ENCODE peak calls at places on chromosomes 2 and 18, in seven cellular contexts. D, P, Q, F, V, C and H are unnamed samples.

GRCh38 chr2:222146488-222146887 is 152.3 kb downstream of the PAX3 start:
- DNase-seq in D (no peak), P (no peak), Q (no peak), F (no peak), V (no peak), C (no peak), H (no peak)

GRCh38 chr2:99354060-99354459 is 16.9 kb downstream of the EIF5B start:
- DNase-seq in D (no peak), P (peak; percentile 46), Q (no peak), F (peak; percentile 13), V (no peak), C (no peak), H (no peak)

GRCh38 chr2:118089015-118089800 is 937 bp downstream of the INSIG2 start:
- DNase-seq in D (peak; percentile 14), P (peak; percentile 58), Q (no peak), F (peak; percentile 70), V (peak; percentile 27), C (no peak), H (no peak)

GRCh38 chr2:225766431-225766830 is 366.9 kb downstream of the NYAP2 start:
- DNase-seq in D (no peak), P (peak; percentile 6), Q (no peak), F (no peak), V (no peak), C (no peak), H (no peak)

GRCh38 chr2:238450440-238450861 is 23.7 kb downstream of the ASB1 start:
- DNase-seq in D (no peak), P (no peak), Q (no peak), F (no peak), V (no peak), C (no peak), H (no peak)

GRCh38 chr2:65165595-65165994 is 35.7 kb upstream of the RAB1A start:
- DNase-seq in D (no peak), P (no peak), Q (no peak), F (no peak), V (no peak), C (no peak), H (no peak)

GRCh38 chr2:73994544-73994831 is 9.8 kb downstream of the TET3 start:
- DNase-seq in D (no peak), P (no peak), Q (no peak), F (no peak), V (no peak), C (no peak), H (no peak)

GRCh38 chr18:7567487-7568425 is 640 bp downstream of the PTPRM start:
- DNase-seq in D (peak; percentile 59), P (peak; percentile 64), Q (no peak), F (peak; percentile 78), V (peak; percentile 79), C (peak; percentile 61), H (peak; percentile 51)

GRCh38 chr18:48167901-48168300 is 237.4 kb upstream of the SMAD2 start:
- DNase-seq in D (no peak), P (no peak), Q (no peak), F (no peak), V (no peak), C (no peak), H (no peak)

GRCh38 chr2:148391324-148391723 is 253.2 kb upstream of the EPC2 start:
- DNase-seq in D (no peak), P (peak; percentile 86), Q (no peak), F (no peak), V (no peak), C (no peak), H (no peak)

GRCh38 chr2:64632855-64633819 is 20.6 kb downstream of the SERTAD2 start:
- DNase-seq in D (no peak), P (peak; percentile 76), Q (no peak), F (peak; percentile 60), V (no peak), C (no peak), H (no peak)

GRCh38 chr2:54871457-54872103 is 148.1 kb downstream of the EML6 start:
- DNase-seq in D (no peak), P (peak; percentile 45), Q (no peak), F (no peak), V (no peak), C (no peak), H (no peak)

GRCh38 chr2:240568678-240569522 is 616 bp downstream of the RNPEPL1 start:
- DNase-seq in D (no peak), P (peak; percentile 64), Q (no peak), F (peak; percentile 60), V (no peak), C (no peak), H (no peak)

GRCh38 chr2:204051476-204051875 is 114.9 kb downstream of the ICOS start:
- DNase-seq in D (no peak), P (no peak), Q (no peak), F (no peak), V (peak; percentile 72), C (no peak), H (peak; percentile 48)

GRCh38 chr2:241771286-241772062 is 5.1 kb upstream of the GAL3ST2 start:
- DNase-seq in D (peak; percentile 57), P (peak; percentile 17), Q (no peak), F (no peak), V (peak; percentile 42), C (no peak), H (peak; percentile 32)

GRCh38 chr18:317618-318017 is 49.8 kb upstream of the THOC1 start:
- DNase-seq in D (no peak), P (no peak), Q (no peak), F (no peak), V (no peak), C (no peak), H (no peak)

GRCh38 chr18:9526458-9526857 is 51.1 kb downstream of the RALBP1 start:
- DNase-seq in D (no peak), P (no peak), Q (no peak), F (no peak), V (peak; percentile 33), C (peak; percentile 51), H (no peak)

GRCh38 chr18:11154369-11154982 is 5.1 kb upstream of the PIEZO2 start:
- DNase-seq in D (peak; percentile 40), P (peak; percentile 76), Q (no peak), F (peak; percentile 79), V (peak; percentile 72), C (no peak), H (no peak)

GRCh38 chr2:70560040-70560439 is 6.4 kb upstream of the TGFA start:
- DNase-seq in D (no peak), P (no peak), Q (no peak), F (no peak), V (no peak), C (no peak), H (no peak)

GRCh38 chr2:55056024-55056521 is 5.8 kb upstream of the RTN4 start:
- DNase-seq in D (no peak), P (peak; percentile 47), Q (no peak), F (peak; percentile 76), V (peak; percentile 75), C (peak; percentile 91), H (no peak)

GRCh38 chr2:206887705-206888104 is 51.6 kb upstream of the CPO start:
- DNase-seq in D (no peak), P (no peak), Q (no peak), F (no peak), V (no peak), C (no peak), H (no peak)

DNA sequence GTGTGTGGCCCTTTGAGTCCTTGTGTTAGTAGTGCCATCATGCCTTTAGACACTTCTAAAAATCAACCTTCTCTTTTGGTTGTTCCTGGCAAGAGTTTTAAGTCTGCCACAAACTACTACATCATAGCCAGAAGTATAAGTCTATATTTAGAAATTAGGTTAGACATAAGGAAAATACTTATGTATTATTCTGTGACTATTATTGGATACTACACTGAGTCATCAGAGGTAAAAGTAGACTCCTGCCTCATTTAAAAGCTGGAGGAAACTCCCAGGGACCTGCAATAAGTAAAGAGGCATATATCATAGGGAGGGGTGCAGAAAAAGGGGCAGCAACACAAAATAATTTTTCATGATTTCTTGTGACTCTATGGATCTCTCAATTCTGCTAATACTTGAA is 99.4 kb upstream of the OSR1 start:
- DNase-seq in D (no peak), P (no peak), Q (no peak), F (no peak), V (no peak), C (no peak), H (no peak)
- H3K23ac ChIP-seq in D (no peak overlapping the region), P (no peak overlapping the region), Q (no peak overlapping the region), F (no peak overlapping the region), V (no peak overlapping the region), C (no peak overlapping the region), H (no peak overlapping the region)

GRCh38 chr2:144015655-144016245 is 504.2 kb downstream of the ZEB2 start:
- DNase-seq in D (no peak), P (peak; percentile 98), Q (no peak), F (peak; percentile 52), V (no peak), C (peak; percentile 43), H (no peak)
- H3K23ac ChIP-seq in D (no peak overlapping the region), P (no peak overlapping the region), Q (no peak overlapping the region), F (no peak overlapping the region), V (no peak overlapping the region), C (no peak overlapping the region), H (no peak overlapping the region)

DNA sequence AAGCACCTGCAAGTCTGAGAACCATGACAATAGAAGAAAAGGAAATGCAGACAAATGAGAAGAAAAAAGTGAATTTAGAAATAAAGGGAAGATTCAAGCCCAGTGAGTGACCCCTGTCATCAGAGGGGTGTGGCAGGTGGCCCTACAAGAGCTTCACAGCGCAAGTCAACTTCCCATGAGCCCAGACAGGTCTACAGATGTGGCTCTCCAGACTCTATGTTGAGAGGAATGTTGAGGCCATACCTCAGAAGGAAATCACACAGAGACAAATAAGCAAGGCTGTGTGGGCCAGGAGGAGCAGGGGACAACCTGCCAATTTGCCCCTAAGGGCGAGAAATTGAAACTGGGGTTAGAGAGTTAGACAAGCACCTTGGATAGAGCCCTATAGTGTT is 856.8 kb downstream of the RNF144A start:
- DNase-seq in D (no peak), P (no peak), Q (no peak), F (no peak), V (no peak), C (no peak), H (no peak)
- H3K23ac ChIP-seq in D (no peak overlapping the region), P (no peak overlapping the region), Q (no peak overlapping the region), F (no peak overlapping the region), V (no peak overlapping the region), C (no peak overlapping the region), H (no peak overlapping the region)

GRCh38 chr2:17803492-17803891 is 12.8 kb upstream of the MSGN1 start:
- DNase-seq in D (no peak), P (no peak), Q (no peak), F (no peak), V (no peak), C (no peak), H (no peak)

GRCh38 chr2:17804358-17804757 is 11.9 kb upstream of the MSGN1 start:
- DNase-seq in D (no peak), P (no peak), Q (no peak), F (no peak), V (no peak), C (no peak), H (no peak)

GRCh38 chr2:17805717-17806354 is 10.4 kb upstream of the MSGN1 start:
- DNase-seq in D (no peak), P (no peak), Q (no peak), F (no peak), V (no peak), C (no peak), H (no peak)

GRCh38 chr2:17800693-17801458 is 15.4 kb upstream of the MSGN1 start:
- DNase-seq in D (no peak), P (no peak), Q (no peak), F (no peak), V (no peak), C (no peak), H (no peak)

DNA sequence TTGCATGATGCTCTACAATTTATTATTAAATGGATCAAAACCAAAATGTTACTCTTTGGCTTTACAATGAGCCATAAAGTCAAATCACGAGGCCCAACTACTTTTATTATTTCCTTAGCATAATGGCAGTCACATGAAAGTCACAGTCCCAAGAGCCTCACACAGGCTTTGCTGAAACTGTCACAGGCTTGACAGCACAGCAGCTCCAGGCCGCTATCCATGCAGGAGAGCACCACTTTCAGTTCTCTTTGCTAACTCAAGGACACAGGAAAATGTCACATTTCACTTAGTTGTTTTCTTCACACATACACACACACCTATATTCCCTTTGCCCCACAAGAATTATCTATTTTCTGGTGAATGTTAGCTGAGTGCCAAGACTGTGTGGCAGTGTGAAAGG is 11.1 kb upstream of the MSGN1 start:
- DNase-seq in D (no peak), P (no peak), Q (no peak), F (no peak), V (no peak), C (no peak), H (no peak)
- H3K23ac ChIP-seq in D (no peak overlapping the region), P (no peak overlapping the region), Q (no peak overlapping the region), F (no peak overlapping the region), V (no peak overlapping the region), C (no peak overlapping the region), H (no peak overlapping the region)